ENCODE peak calls at places on chromosomes 12 and 14, in ten cellular contexts. H is HCT116, E is MM.1S, C is GM23338, J is PC-3, S is OCI-LY7, O is PC-9, Y is Karpas-422, Q is GM23248, U is SK-N-SH. R is an unnamed sample.

GRCh38 chr12:28500373-28501024 is 310.2 kb downstream of the CCDC91 start:
- DNase-seq in H (no peak), E (no peak), C (no peak), J (peak; percentile 62), S (no peak), O (no peak), Y (no peak), Q (peak; percentile 49), U (no peak), R (no peak)

GRCh38 chr12:125888921-125889320 is 823.7 kb downstream of the AACS start:
- DNase-seq in H (no peak), E (no peak), C (no peak), J (no peak), S (no peak), O (no peak), Y (no peak), Q (no peak), U (no peak), R (no peak)

GRCh38 chr14:66119805-66120204 is 366.4 kb upstream of the CCDC196 start:
- DNase-seq in H (no peak), E (no peak), C (no peak), J (no peak), S (no peak), O (no peak), Y (no peak), Q (no peak), U (no peak), R (no peak)

GRCh38 chr12:93223440-93224426 is 154.0 kb upstream of the NUDT4 start:
- DNase-seq in H (no peak), E (no peak), C (no peak), J (peak; percentile 66), S (no peak), O (peak; percentile 53), Y (no peak), Q (peak; percentile 62), U (no peak), R (peak; percentile 18)

GRCh38 chr12:109878749-109879148 is 1.6 kb downstream of the GLTP start:
- DNase-seq in H (no peak), E (no peak), C (no peak), J (no peak), S (no peak), O (no peak), Y (no peak), Q (peak; percentile 30), U (no peak), R (no peak)

GRCh38 chr12:52210186-52210924 is 18.5 kb upstream of the KRT80 start:
- DNase-seq in H (no peak), E (no peak), C (no peak), J (peak; percentile 55), S (no peak), O (no peak), Y (no peak), Q (peak; percentile 89), U (no peak), R (no peak)

GRCh38 chr12:114425031-114425626 is 19.2 kb upstream of the TBX5 start:
- DNase-seq in H (no peak), E (no peak), C (no peak), J (no peak), S (no peak), O (no peak), Y (no peak), Q (peak; percentile 90), U (no peak), R (no peak)

GRCh38 chr14:23252006-23252405 is 14.3 kb downstream of the RNF212B start:
- DNase-seq in H (no peak), E (no peak), C (peak; percentile 88), J (no peak), S (no peak), O (no peak), Y (no peak), Q (no peak), U (no peak), R (no peak)

GRCh38 chr12:46499226-46499625 is 126.7 kb upstream of the SLC38A2 start:
- DNase-seq in H (no peak), E (no peak), C (no peak), J (no peak), S (no peak), O (no peak), Y (no peak), Q (no peak), U (no peak), R (no peak)

DNA sequence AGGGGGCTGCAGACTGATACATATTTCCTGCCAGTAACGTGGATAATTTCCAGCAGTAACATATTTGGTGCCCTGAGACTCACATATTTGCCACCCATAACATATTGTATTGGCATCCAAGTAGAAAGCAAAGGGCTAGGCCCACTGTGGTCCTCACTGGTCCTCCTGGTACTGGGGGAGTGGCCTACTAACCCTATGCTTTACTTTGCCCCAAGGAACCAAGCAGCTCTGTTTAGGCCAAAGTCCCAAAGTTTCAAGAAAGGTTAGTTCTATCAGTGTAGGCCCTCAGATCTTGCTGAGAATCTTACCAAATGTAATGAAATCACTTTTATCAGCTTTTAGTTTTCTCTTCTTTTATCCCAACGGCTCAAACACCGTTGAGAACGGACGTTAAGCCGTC is 35.4 kb upstream of the NAP1L1 start:
- DNase-seq in H (no peak), E (no peak), C (no peak), J (no peak), S (no peak), O (no peak), Y (no peak), Q (no peak), U (no peak), R (no peak)
- H3K9me2 ChIP-seq in H (no peaks in the 10 kb centered on the region), E (no peaks in the 10 kb centered on the region), C (no peaks in the 10 kb centered on the region), J (no peaks in the 10 kb centered on the region), S (no peaks in the 10 kb centered on the region), O (no peaks in the 10 kb centered on the region), Y (no peaks in the 10 kb centered on the region), Q (no peaks in the 10 kb centered on the region), U (no peaks in the 10 kb centered on the region), R (no peaks in the 10 kb centered on the region)

GRCh38 chr14:101604228-101604934 is 43.1 kb downstream of the DIO3 start:
- DNase-seq in H (no peak), E (no peak), C (no peak), J (no peak), S (no peak), O (no peak), Y (no peak), Q (no peak), U (no peak), R (no peak)
- H3K9me2 ChIP-seq in H (no peaks in the 10 kb centered on the region), E (no peaks in the 10 kb centered on the region), C (no peaks in the 10 kb centered on the region), J (no peaks in the 10 kb centered on the region), S (no peaks in the 10 kb centered on the region), O (no peaks in the 10 kb centered on the region), Y (no peaks in the 10 kb centered on the region), Q (no peaks in the 10 kb centered on the region), U (no peaks in the 10 kb centered on the region), R (no peaks in the 10 kb centered on the region)

GRCh38 chr12:131275824-131276223 is 322.1 kb downstream of the ADGRD1 start:
- DNase-seq in H (no peak), E (no peak), C (no peak), J (no peak), S (no peak), O (no peak), Y (no peak), Q (no peak), U (no peak), R (no peak)
- H3K9me2 ChIP-seq in H (no peaks in the 10 kb centered on the region), E (no peaks in the 10 kb centered on the region), C (no peaks in the 10 kb centered on the region), J (no peaks in the 10 kb centered on the region), S (no peaks in the 10 kb centered on the region), O (no peaks in the 10 kb centered on the region), Y (no peaks in the 10 kb centered on the region), Q (no peaks in the 10 kb centered on the region), U (no peaks in the 10 kb centered on the region), R (no peaks in the 10 kb centered on the region)

DNA sequence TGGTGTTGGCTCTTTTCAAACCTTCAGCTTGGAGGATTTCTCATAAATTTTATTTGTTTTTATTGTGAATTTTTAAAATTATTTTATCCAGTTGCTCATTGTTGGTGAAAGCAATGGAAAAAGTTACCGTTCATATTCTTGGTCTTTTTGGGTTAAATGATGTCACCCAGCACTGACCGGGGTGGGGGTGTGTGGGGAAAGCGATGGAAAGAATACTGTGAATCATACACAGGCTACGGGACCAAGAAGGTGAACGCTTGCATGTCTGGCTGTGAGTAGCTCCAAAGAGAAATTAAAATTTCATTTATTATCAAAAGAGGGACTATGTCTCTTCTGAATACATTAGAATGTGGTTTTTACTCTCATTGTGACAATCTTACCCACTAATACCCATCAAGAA is 430.1 kb downstream of the AEBP2 start:
- DNase-seq in H (no peak), E (no peak), C (no peak), J (no peak), S (no peak), O (no peak), Y (no peak), Q (peak; percentile 60), U (no peak), R (no peak)
- H3K9me2 ChIP-seq in H (no peaks in the 10 kb centered on the region), E (no peaks in the 10 kb centered on the region), C (no peaks in the 10 kb centered on the region), J (no peaks in the 10 kb centered on the region), S (no peaks in the 10 kb centered on the region), O (no peaks in the 10 kb centered on the region), Y (no peaks in the 10 kb centered on the region), Q (no peaks in the 10 kb centered on the region), U (no peaks in the 10 kb centered on the region), R (no peaks in the 10 kb centered on the region)

GRCh38 chr14:82689948-82690347 is 1156.3 kb upstream of the SEL1L start:
- DNase-seq in H (no peak), E (no peak), C (no peak), J (no peak), S (no peak), O (no peak), Y (no peak), Q (no peak), U (no peak), R (no peak)
- H3K9me2 ChIP-seq in H (no peaks in the 10 kb centered on the region), E (no peaks in the 10 kb centered on the region), C (peaks cover 9% of the 10 kb centered on the region), J (no peaks in the 10 kb centered on the region), S (no peaks in the 10 kb centered on the region), O (no peaks in the 10 kb centered on the region), Y (no peaks in the 10 kb centered on the region), Q (no peaks in the 10 kb centered on the region), U (no peaks in the 10 kb centered on the region), R (no peaks in the 10 kb centered on the region)